ENCODE peak calls at places on chromosome 1, in eight cellular contexts. I is SK-N-SH, H is prostate gland, D is upper lobe of right lung, E is esophagus squamous epithelium, R is testis, P is stomach, T is lower lobe of right lung. Y is an unnamed sample. For H3K4me1 and H3K36me3, the result is how much of the 10 kb centered on the place peaks cover.

GRCh38 chr1:202561726-202562442 is 148.4 kb downstream of the SYT2 start:
- DNase-seq in I (no peak), H (no peak), D (no peak), E (no peak), R (no peak), P (no peak), T (no peak), Y (no peak)

GRCh38 chr1:203281851-203282661 is 23.3 kb upstream of the BTG2 start:
- DNase-seq in I (no peak), H (no peak), D (no peak), E (no peak), R (no peak), P (no peak), T (no peak), Y (no peak)

GRCh38 chr1:45854724-45855123 is 51.3 kb downstream of the MAST2 start:
- DNase-seq in I (no peak), H (no peak), D (no peak), E (no peak), R (no peak), P (no peak), T (no peak), Y (no peak)

GRCh38 chr1:10943991-10944730 is 68.3 kb upstream of the TARDBP start:
- DNase-seq in I (peak), H (peak), D (no peak), E (no peak), R (peak), P (peak), T (peak), Y (no peak)

GRCh38 chr1:63593887-63594617 is 841 bp downstream of the PGM1 start:
- DNase-seq in I (peak), H (peak), D (peak), E (peak), R (peak), P (peak), T (peak), Y (peak)

GRCh38 chr1:202958544-202959275 is 598 bp upstream of the ADIPOR1 start:
- DNase-seq in I (peak), H (no peak), D (no peak), E (no peak), R (no peak), P (no peak), T (no peak), Y (no peak)

GRCh38 chr1:180181048-180181447 is 26.4 kb downstream of the QSOX1 start:
- DNase-seq in I (peak), H (no peak), D (peak), E (no peak), R (peak), P (no peak), T (peak), Y (peak)

GRCh38 chr1:2158272-2158671 is 36.3 kb downstream of the FAAP20 start:
- DNase-seq in I (no peak), H (no peak), D (no peak), E (no peak), R (no peak), P (no peak), T (no peak), Y (no peak)

GRCh38 chr1:187621961-187622360 is 793.2 kb downstream of the PLA2G4A start:
- DNase-seq in I (no peak), H (no peak), D (no peak), E (no peak), R (no peak), P (no peak), T (no peak), Y (no peak)

GRCh38 chr1:8211620-8212442 is 106.1 kb upstream of the SLC45A1 start:
- DNase-seq in I (no peak), H (no peak), D (peak), E (no peak), R (no peak), P (peak), T (peak), Y (peak)

GRCh38 chr1:181141431-181141910 is 53.0 kb downstream of the IER5 start:
- DNase-seq in I (no peak), H (no peak), D (no peak), E (no peak), R (no peak), P (peak), T (peak), Y (peak)

GRCh38 chr1:162892916-162893714 is 32.1 kb upstream of the CCDC190 start:
- DNase-seq in I (no peak), H (no peak), D (no peak), E (no peak), R (no peak), P (no peak), T (no peak), Y (peak)

GRCh38 chr1:67647036-67647798 is 37.8 kb upstream of the GADD45A start:
- DNase-seq in I (peak), H (peak), D (no peak), E (no peak), R (no peak), P (no peak), T (no peak), Y (peak)

GRCh38 chr1:229296541-229296941 is 25.6 kb downstream of the RAB4A start:
- DNase-seq in I (no peak), H (no peak), D (no peak), E (no peak), R (no peak), P (no peak), T (no peak), Y (peak)

GRCh38 chr1:184326278-184326677 is 60.6 kb upstream of the C1orf21 start:
- DNase-seq in I (no peak), H (no peak), D (no peak), E (no peak), R (no peak), P (no peak), T (no peak), Y (no peak)

GRCh38 chr1:36080801-36081200 is 3.1 kb upstream of the TEKT2 start:
- DNase-seq in I (no peak), H (no peak), D (no peak), E (no peak), R (no peak), P (no peak), T (no peak), Y (no peak)

GRCh38 chr1:16009030-16009460 is 5.0 kb downstream of the SRARP start:
- DNase-seq in I (peak), H (peak), D (peak), E (no peak), R (peak), P (peak), T (peak), Y (peak)

GRCh38 chr1:21175324-21175669 is 1.4 kb downstream of the EIF4G3 start:
- DNase-seq in I (peak), H (peak), D (peak), E (no peak), R (peak), P (peak), T (peak), Y (no peak)

GRCh38 chr1:194369060-194369459 is 1182.6 kb upstream of the B3GALT2 start:
- DNase-seq in I (no peak), H (no peak), D (no peak), E (no peak), R (no peak), P (no peak), T (no peak), Y (no peak)

DNA sequence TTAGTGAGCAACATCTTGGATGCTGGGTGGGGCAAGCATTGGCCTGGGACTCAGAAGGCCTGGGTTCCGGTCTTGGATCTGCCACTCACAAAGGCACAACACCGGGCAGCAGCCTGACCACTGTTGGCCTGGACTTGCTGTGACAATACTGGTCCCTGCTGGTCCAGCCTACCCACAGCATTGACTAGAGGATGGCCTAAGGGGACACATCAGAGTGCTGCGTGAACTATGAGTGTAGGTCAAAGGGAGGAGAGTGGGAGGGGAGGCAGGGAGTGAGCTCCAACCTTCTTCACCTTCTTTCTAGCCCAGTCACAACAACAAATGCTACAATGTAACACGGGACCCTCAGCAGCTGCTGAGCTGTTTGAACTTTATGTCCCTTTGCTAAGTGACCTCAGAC is 31.1 kb downstream of the TMEM50A start:
- DNase-seq in I (no peak), H (no peak), D (no peak), E (no peak), R (peak), P (no peak), T (no peak), Y (peak)
- TF ChIP-seq CTCF in I (no peak), H (no peak), D (no peak), E (no peak), R (no peak), P (no peak), T (no peak), Y (no peak)

GRCh38 chr1:161180643-161181042 is 3.3 kb upstream of the B4GALT3 start:
- DNase-seq in I (no peak), H (no peak), D (no peak), E (no peak), R (no peak), P (no peak), T (no peak), Y (no peak)
- H3K4me1 ChIP-seq in I (under half), H (under half), D (under half), E (under half), R (under half), P (under half), T (half or more), Y (under half)

GRCh38 chr1:29171089-29171488 is 10.6 kb downstream of the SRSF4 start:
- DNase-seq in I (no peak), H (no peak), D (no peak), E (no peak), R (peak), P (no peak), T (no peak), Y (no peak)
- H3K36me3 ChIP-seq in I (under half), H (under half), D (under half), E (under half), R (under half), P (under half), T (under half), Y (under half)

DNA sequence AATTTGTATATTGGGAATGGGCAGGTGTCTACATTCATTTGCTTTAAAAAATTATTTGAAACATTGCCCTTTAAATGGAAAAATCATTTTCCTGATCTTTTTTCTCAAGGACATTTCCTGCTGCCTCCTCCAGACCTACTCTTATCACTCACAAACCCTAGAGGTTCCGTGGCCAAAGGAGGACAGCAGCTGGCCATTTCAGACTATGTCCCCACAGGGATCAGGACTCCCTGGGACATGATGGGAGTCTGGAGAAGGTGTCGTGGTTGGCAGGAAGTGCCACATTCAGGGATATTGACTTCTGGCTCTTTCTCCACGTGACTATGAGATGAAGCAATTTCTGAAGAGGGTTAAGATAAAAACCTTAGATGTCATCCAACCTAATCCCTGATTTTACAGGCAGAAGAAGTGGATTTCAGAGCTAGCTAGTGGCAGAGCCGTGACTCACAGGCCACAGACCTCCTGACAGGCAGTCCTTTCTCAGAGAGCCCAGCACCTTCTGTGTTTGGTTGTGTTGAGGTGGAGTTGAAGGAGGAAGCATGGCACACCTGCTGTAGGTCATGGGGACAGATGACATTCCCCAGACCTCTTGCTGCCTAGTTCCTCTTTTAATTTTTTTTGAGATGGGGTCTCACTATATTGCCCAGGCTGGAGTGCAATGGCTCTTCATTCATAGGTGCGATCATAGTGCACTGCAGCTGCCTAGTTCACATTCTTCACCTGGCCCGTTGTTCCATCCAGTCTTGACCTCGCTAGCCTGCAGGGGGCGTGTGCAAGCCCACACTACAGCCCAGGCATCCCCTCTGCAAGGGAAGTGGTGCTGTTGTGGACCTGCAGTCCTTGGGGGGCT is 25.5 kb upstream of the IL10 start:
- DNase-seq in I (peak), H (no peak), D (no peak), E (no peak), R (no peak), P (no peak), T (no peak), Y (peak)
- TF ChIP-seq CTCF in I (peak), H (no peak), D (peak), E (peak), R (no peak), P (peak), T (peak), Y (peak)

GRCh38 chr1:223721658-223722606 is 9.6 kb downstream of the CAPN2 start:
- DNase-seq in I (no peak), H (no peak), D (no peak), E (no peak), R (no peak), P (no peak), T (no peak), Y (no peak)
- H3K4me1 ChIP-seq in I (under half), H (under half), D (half or more), E (under half), R (under half), P (half or more), T (half or more), Y (under half)